ENCODE peak calls at places on chromosome 7, in nine cellular contexts. One of them, this sample, is unnamed.

GRCh38 chr7:93799750-93800357 is 90.7 kb downstream of the TFPI2 start:
- DNase-seq in aorta: no peak
- DNase-seq in adipocyte: peak; percentile 73
- DNase-seq in HCT116: no peak
- DNase-seq in IMR-90: peak; percentile 23
- DNase-seq in OCI-LY7: peak; percentile 29
- DNase-seq in heart right ventricle: no peak
- DNase-seq in A549: peak; percentile 22
- DNase-seq in psoas muscle: no peak
- DNase-seq in this sample: no peak

GRCh38 chr7:7738177-7738576 is 19.8 kb upstream of the RPA3 start:
- DNase-seq in OCI-LY7: no peak
- DNase-seq in aorta: no peak
- DNase-seq in IMR-90: no peak
- DNase-seq in adipocyte: no peak
- DNase-seq in heart right ventricle: no peak
- DNase-seq in A549: no peak
- DNase-seq in HCT116: no peak
- DNase-seq in psoas muscle: no peak
- DNase-seq in this sample: no peak

GRCh38 chr7:137820677-137821420 is 25.9 kb downstream of the DGKI start:
- DNase-seq in HCT116: no peak
- DNase-seq in IMR-90: peak; percentile 83
- DNase-seq in aorta: peak; percentile 90
- DNase-seq in heart right ventricle: peak; percentile 76
- DNase-seq in A549: no peak
- DNase-seq in adipocyte: peak; percentile 84
- DNase-seq in OCI-LY7: no peak
- DNase-seq in psoas muscle: peak; percentile 63
- DNase-seq in this sample: no peak

GRCh38 chr7:38393874-38394273 is 120.4 kb upstream of the TARP start:
- DNase-seq in heart right ventricle: no peak
- DNase-seq in A549: no peak
- DNase-seq in adipocyte: no peak
- DNase-seq in psoas muscle: no peak
- DNase-seq in OCI-LY7: peak; percentile 15
- DNase-seq in HCT116: no peak
- DNase-seq in IMR-90: no peak
- DNase-seq in aorta: no peak
- DNase-seq in this sample: no peak

GRCh38 chr7:133331861-133332260 is 79.0 kb downstream of the EXOC4 start:
- DNase-seq in psoas muscle: no peak
- DNase-seq in HCT116: no peak
- DNase-seq in heart right ventricle: no peak
- DNase-seq in A549: no peak
- DNase-seq in OCI-LY7: no peak
- DNase-seq in adipocyte: peak; percentile 33
- DNase-seq in aorta: no peak
- DNase-seq in IMR-90: no peak
- DNase-seq in this sample: no peak

GRCh38 chr7:114660007-114660406 is 245.4 kb downstream of the FOXP2 start:
- DNase-seq in A549: no peak
- DNase-seq in aorta: no peak
- DNase-seq in IMR-90: no peak
- DNase-seq in OCI-LY7: no peak
- DNase-seq in heart right ventricle: no peak
- DNase-seq in psoas muscle: no peak
- DNase-seq in adipocyte: no peak
- DNase-seq in HCT116: no peak
- DNase-seq in this sample: no peak

GRCh38 chr7:65448824-65449504 is 75.3 kb downstream of the ZNF92 start:
- DNase-seq in HCT116: no peak
- DNase-seq in adipocyte: peak; percentile 33
- DNase-seq in OCI-LY7: no peak
- DNase-seq in A549: no peak
- DNase-seq in IMR-90: peak; percentile 72
- DNase-seq in heart right ventricle: no peak
- DNase-seq in aorta: no peak
- DNase-seq in psoas muscle: no peak
- DNase-seq in this sample: no peak

GRCh38 chr7:140225562-140226249 is 48.9 kb upstream of the KDM7A start:
- DNase-seq in HCT116: no peak
- DNase-seq in OCI-LY7: no peak
- DNase-seq in aorta: no peak
- DNase-seq in A549: no peak
- DNase-seq in IMR-90: no peak
- DNase-seq in heart right ventricle: no peak
- DNase-seq in adipocyte: no peak
- DNase-seq in psoas muscle: no peak
- DNase-seq in this sample: no peak

GRCh38 chr7:28613262-28613661 is 200.9 kb downstream of the CREB5 start:
- DNase-seq in OCI-LY7: no peak
- DNase-seq in psoas muscle: no peak
- DNase-seq in HCT116: no peak
- DNase-seq in aorta: no peak
- DNase-seq in adipocyte: no peak
- DNase-seq in IMR-90: no peak
- DNase-seq in heart right ventricle: no peak
- DNase-seq in A549: no peak
- DNase-seq in this sample: no peak

GRCh38 chr7:25894002-25894901 is 257.7 kb upstream of the NFE2L3 start:
- DNase-seq in A549: no peak
- DNase-seq in psoas muscle: peak; percentile 18
- DNase-seq in aorta: no peak
- DNase-seq in HCT116: peak; percentile 61
- DNase-seq in IMR-90: no peak
- DNase-seq in adipocyte: no peak
- DNase-seq in heart right ventricle: no peak
- DNase-seq in OCI-LY7: peak; percentile 73
- DNase-seq in this sample: peak; percentile 46

GRCh38 chr7:8068892-8069686 is 100.5 kb downstream of the GLCCI1 start:
- DNase-seq in aorta: no peak
- DNase-seq in HCT116: no peak
- DNase-seq in heart right ventricle: peak; percentile 9
- DNase-seq in IMR-90: no peak
- DNase-seq in A549: no peak
- DNase-seq in OCI-LY7: no peak
- DNase-seq in psoas muscle: peak; percentile 18
- DNase-seq in adipocyte: no peak
- DNase-seq in this sample: no peak

GRCh38 chr7:131471605-131472004 is 84.8 kb downstream of the PODXL start:
- DNase-seq in A549: no peak
- DNase-seq in heart right ventricle: no peak
- DNase-seq in aorta: no peak
- DNase-seq in IMR-90: no peak
- DNase-seq in OCI-LY7: no peak
- DNase-seq in psoas muscle: no peak
- DNase-seq in HCT116: no peak
- DNase-seq in adipocyte: no peak
- DNase-seq in this sample: no peak

GRCh38 chr7:2621061-2621828 is 10.5 kb upstream of the TTYH3 start:
- DNase-seq in A549: no peak
- DNase-seq in IMR-90: peak; percentile 68
- DNase-seq in psoas muscle: peak; percentile 55
- DNase-seq in aorta: no peak
- DNase-seq in heart right ventricle: peak; percentile 75
- DNase-seq in OCI-LY7: no peak
- DNase-seq in HCT116: no peak
- DNase-seq in adipocyte: peak; percentile 65
- DNase-seq in this sample: no peak

GRCh38 chr7:48875300-48875916 is 48.9 kb upstream of the CDC14C start:
- DNase-seq in psoas muscle: peak; percentile 21
- DNase-seq in A549: no peak
- DNase-seq in IMR-90: no peak
- DNase-seq in heart right ventricle: peak; percentile 31
- DNase-seq in adipocyte: peak; percentile 3
- DNase-seq in aorta: no peak
- DNase-seq in HCT116: no peak
- DNase-seq in OCI-LY7: no peak
- DNase-seq in this sample: no peak

GRCh38 chr7:141702047-141702567 is at the start of gene DENND11:
- DNase-seq in heart right ventricle: peak; percentile 26
- DNase-seq in IMR-90: peak; percentile 11
- DNase-seq in HCT116: no peak
- DNase-seq in adipocyte: peak; percentile 86
- DNase-seq in OCI-LY7: peak; percentile 27
- DNase-seq in A549: peak; percentile 37
- DNase-seq in aorta: peak; percentile 86
- DNase-seq in psoas muscle: peak; percentile 56
- DNase-seq in this sample: peak; percentile 57

GRCh38 chr7:22445140-22445722 is 54.8 kb downstream of the STEAP1B start:
- DNase-seq in adipocyte: no peak
- DNase-seq in IMR-90: peak; percentile 8
- DNase-seq in OCI-LY7: peak; percentile 93
- DNase-seq in heart right ventricle: peak; percentile 86
- DNase-seq in psoas muscle: peak; percentile 69
- DNase-seq in HCT116: no peak
- DNase-seq in A549: no peak
- DNase-seq in aorta: peak; percentile 75
- DNase-seq in this sample: no peak

GRCh38 chr7:888081-889024 is 12.0 kb downstream of the GET4 start:
- DNase-seq in OCI-LY7: no peak
- DNase-seq in A549: no peak
- DNase-seq in HCT116: no peak
- DNase-seq in aorta: peak; percentile 71
- DNase-seq in IMR-90: no peak
- DNase-seq in heart right ventricle: no peak
- DNase-seq in psoas muscle: peak; percentile 28
- DNase-seq in adipocyte: no peak
- DNase-seq in this sample: no peak

GRCh38 chr7:91112902-91113321 is 151.3 kb upstream of the FZD1 start:
- DNase-seq in A549: no peak
- DNase-seq in heart right ventricle: no peak
- DNase-seq in aorta: no peak
- DNase-seq in HCT116: no peak
- DNase-seq in psoas muscle: no peak
- DNase-seq in adipocyte: peak; percentile 82
- DNase-seq in IMR-90: peak; percentile 82
- DNase-seq in OCI-LY7: no peak
- DNase-seq in this sample: no peak

GRCh38 chr7:99393363-99394187 is 14.8 kb downstream of the PDAP1 start:
- DNase-seq in HCT116: no peak
- DNase-seq in aorta: peak; percentile 88
- DNase-seq in adipocyte: no peak
- DNase-seq in A549: no peak
- DNase-seq in OCI-LY7: no peak
- DNase-seq in heart right ventricle: peak; percentile 62
- DNase-seq in psoas muscle: no peak
- DNase-seq in IMR-90: no peak
- DNase-seq in this sample: no peak

DNA sequence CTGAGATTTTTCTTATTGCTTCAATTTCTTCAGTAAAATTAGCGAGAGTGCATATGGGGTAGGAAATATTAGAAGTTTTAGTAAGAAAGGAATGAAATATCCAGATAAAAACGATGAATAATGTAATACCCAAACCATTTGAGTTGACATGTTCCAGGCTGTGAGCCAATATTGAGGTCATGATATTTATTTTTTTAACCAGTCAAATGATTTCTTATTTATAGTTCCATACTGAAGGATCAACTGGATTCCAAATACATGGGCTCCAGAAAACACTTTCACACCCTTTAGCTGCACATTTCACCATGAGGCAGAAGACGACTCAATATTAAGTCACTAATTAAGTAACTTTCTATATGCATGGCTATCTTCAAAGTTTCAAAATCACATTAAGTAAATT is 312.5 kb downstream of the PPP1R3A start:
- DNase-seq in HCT116: no peak
- DNase-seq in heart right ventricle: no peak
- DNase-seq in OCI-LY7: no peak
- DNase-seq in IMR-90: no peak
- DNase-seq in aorta: no peak
- DNase-seq in psoas muscle: no peak
- DNase-seq in adipocyte: no peak
- DNase-seq in A549: no peak
- DNase-seq in this sample: no peak
- H3K4me3 ChIP-seq in HCT116: no peak overlapping the region
- H3K4me3 ChIP-seq in heart right ventricle: no peak overlapping the region
- H3K4me3 ChIP-seq in OCI-LY7: no peak overlapping the region
- H3K4me3 ChIP-seq in IMR-90: no peak overlapping the region
- H3K4me3 ChIP-seq in aorta: no peak overlapping the region
- H3K4me3 ChIP-seq in psoas muscle: no peak overlapping the region
- H3K4me3 ChIP-seq in adipocyte: no peak overlapping the region
- H3K4me3 ChIP-seq in A549: no peak overlapping the region
- H3K4me3 ChIP-seq in this sample: no peak overlapping the region

GRCh38 chr7:13742719-13743640 is 246.5 kb downstream of the ETV1 start:
- DNase-seq in aorta: no peak
- DNase-seq in IMR-90: peak; percentile 56
- DNase-seq in heart right ventricle: peak; percentile 18
- DNase-seq in psoas muscle: no peak
- DNase-seq in OCI-LY7: peak; percentile 1
- DNase-seq in HCT116: peak; percentile 39
- DNase-seq in adipocyte: peak; percentile 74
- DNase-seq in A549: no peak
- DNase-seq in this sample: no peak
- H3K9me3 ChIP-seq in aorta: no peaks in the 10 kb centered on the region
- H3K9me3 ChIP-seq in IMR-90: no peaks in the 10 kb centered on the region
- H3K9me3 ChIP-seq in heart right ventricle: no peaks in the 10 kb centered on the region
- H3K9me3 ChIP-seq in psoas muscle: no peaks in the 10 kb centered on the region
- H3K9me3 ChIP-seq in OCI-LY7: no peaks in the 10 kb centered on the region
- H3K9me3 ChIP-seq in HCT116: no peaks in the 10 kb centered on the region
- H3K9me3 ChIP-seq in adipocyte: no peaks in the 10 kb centered on the region
- H3K9me3 ChIP-seq in A549: no peaks in the 10 kb centered on the region
- H3K9me3 ChIP-seq in this sample: no peaks in the 10 kb centered on the region

DNA sequence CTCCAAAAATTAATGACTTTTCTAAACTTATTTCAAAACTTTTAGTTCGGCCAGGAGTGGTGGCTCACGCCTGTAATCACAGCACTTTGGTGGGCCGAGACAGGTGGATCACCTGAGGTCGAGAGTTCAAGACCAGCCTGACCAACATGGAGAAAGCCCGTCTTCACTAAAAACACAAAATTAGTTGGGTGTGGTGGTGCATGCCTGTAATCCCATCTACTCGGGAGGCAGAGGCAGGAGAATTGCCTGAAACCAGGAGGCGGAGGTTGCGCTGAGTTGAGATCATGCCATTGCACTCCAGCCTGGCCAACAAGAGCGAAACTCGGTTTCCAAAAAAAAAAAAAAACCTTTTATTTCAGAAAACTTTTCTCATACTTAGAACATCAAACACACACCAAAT is 8.3 kb downstream of the NAMPT start:
- DNase-seq in heart right ventricle: no peak
- DNase-seq in psoas muscle: no peak
- DNase-seq in OCI-LY7: no peak
- DNase-seq in A549: no peak
- DNase-seq in HCT116: no peak
- DNase-seq in IMR-90: no peak
- DNase-seq in adipocyte: no peak
- DNase-seq in aorta: no peak
- DNase-seq in this sample: no peak
- H3K4me3 ChIP-seq in heart right ventricle: no peak overlapping the region
- H3K4me3 ChIP-seq in psoas muscle: no peak overlapping the region
- H3K4me3 ChIP-seq in OCI-LY7: no peak overlapping the region
- H3K4me3 ChIP-seq in A549: no peak overlapping the region
- H3K4me3 ChIP-seq in HCT116: no peak overlapping the region
- H3K4me3 ChIP-seq in IMR-90: no peak overlapping the region
- H3K4me3 ChIP-seq in adipocyte: no peak overlapping the region
- H3K4me3 ChIP-seq in aorta: no peak overlapping the region
- H3K4me3 ChIP-seq in this sample: no peak overlapping the region

DNA sequence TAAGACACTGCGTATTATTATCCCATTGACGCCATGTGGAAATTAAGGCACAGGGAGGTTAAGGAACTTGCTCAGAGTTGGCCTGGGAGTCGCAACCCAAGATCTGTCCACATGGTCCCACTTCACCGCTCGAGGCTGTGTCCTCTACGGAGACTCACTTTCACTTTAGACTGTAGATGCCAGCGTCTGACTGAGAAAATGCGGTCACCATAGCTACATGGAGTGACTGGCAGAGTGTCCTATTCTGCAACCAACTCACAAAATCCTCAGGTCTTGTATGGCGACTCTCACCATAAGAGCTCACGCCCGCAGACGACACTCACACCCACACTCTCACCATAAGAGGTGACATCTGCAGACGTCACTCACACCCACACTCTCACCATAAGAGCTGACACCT is 257.9 kb downstream of the PTPRN2 start:
- DNase-seq in adipocyte: no peak
- DNase-seq in heart right ventricle: no peak
- DNase-seq in IMR-90: no peak
- DNase-seq in psoas muscle: no peak
- DNase-seq in HCT116: no peak
- DNase-seq in OCI-LY7: no peak
- DNase-seq in aorta: no peak
- DNase-seq in A549: no peak
- DNase-seq in this sample: no peak
- H3K9me3 ChIP-seq in adipocyte: no peaks in the 10 kb centered on the region
- H3K9me3 ChIP-seq in heart right ventricle: no peaks in the 10 kb centered on the region
- H3K9me3 ChIP-seq in IMR-90: peaks cover 57% of the 10 kb centered on the region
- H3K9me3 ChIP-seq in psoas muscle: no peaks in the 10 kb centered on the region
- H3K9me3 ChIP-seq in HCT116: no peaks in the 10 kb centered on the region
- H3K9me3 ChIP-seq in OCI-LY7: peaks cover 24% of the 10 kb centered on the region
- H3K9me3 ChIP-seq in aorta: no peaks in the 10 kb centered on the region
- H3K9me3 ChIP-seq in A549: peaks cover 12% of the 10 kb centered on the region
- H3K9me3 ChIP-seq in this sample: no peaks in the 10 kb centered on the region

This sample was measured in CD8-positive, alpha-beta memory T cell.